ENCODE peak calls at places on chromosomes 12 and 14, in ten cellular contexts. T, U, O, J, Y, V, Z, K, L and W are unnamed samples.

GRCh38 chr12:27785882-27786570 is 6.0 kb upstream of the MANSC4 start:
- DNase-seq in T (no peak), U (peak; percentile 45), O (peak; percentile 56), J (no peak), Y (no peak), V (no peak), Z (no peak), K (peak; percentile 79), L (peak; percentile 39), W (peak; percentile 73)

GRCh38 chr14:76918751-76919421 is 92.7 kb downstream of the LRRC74A start:
- DNase-seq in T (peak; percentile 95), U (peak; percentile 99), O (peak; percentile 97), J (no peak), Y (peak; percentile 97), V (no peak), Z (peak; percentile 73), K (peak; percentile 95), L (peak; percentile 98), W (peak; percentile 99)

GRCh38 chr14:71415404-71415690 is 508.1 kb downstream of the PCNX1 start:
- DNase-seq in T (no peak), U (peak; percentile 80), O (peak; percentile 47), J (no peak), Y (peak; percentile 74), V (no peak), Z (no peak), K (peak; percentile 36), L (no peak), W (peak; percentile 55)

GRCh38 chr12:41230756-41231155 is 42.6 kb downstream of the PDZRN4 start:
- DNase-seq in T (no peak), U (no peak), O (no peak), J (no peak), Y (no peak), V (no peak), Z (no peak), K (no peak), L (no peak), W (no peak)

GRCh38 chr12:124633954-124634352 is 66.5 kb upstream of the NCOR2 start:
- DNase-seq in T (no peak), U (no peak), O (no peak), J (no peak), Y (no peak), V (no peak), Z (no peak), K (no peak), L (no peak), W (no peak)

GRCh38 chr14:70245026-70245425 is 56.3 kb upstream of the SLC8A3 start:
- DNase-seq in T (no peak), U (no peak), O (no peak), J (no peak), Y (no peak), V (no peak), Z (no peak), K (no peak), L (no peak), W (no peak)

GRCh38 chr12:4850857-4851380 is 58.8 kb upstream of the KCNA1 start:
- DNase-seq in T (no peak), U (no peak), O (no peak), J (no peak), Y (no peak), V (no peak), Z (no peak), K (no peak), L (no peak), W (no peak)

GRCh38 chr12:19572920-19573558 is 133.7 kb downstream of the AEBP2 start:
- DNase-seq in T (no peak), U (peak; percentile 34), O (no peak), J (peak; percentile 53), Y (peak; percentile 31), V (no peak), Z (peak; percentile 69), K (peak; percentile 69), L (peak; percentile 69), W (peak; percentile 61)

GRCh38 chr14:73264080-73264895 is 27.0 kb downstream of the PAPLN start:
- DNase-seq in T (no peak), U (no peak), O (no peak), J (no peak), Y (no peak), V (no peak), Z (no peak), K (no peak), L (no peak), W (no peak)

GRCh38 chr12:131721548-131721947 is 10.7 kb downstream of the SFSWAP start:
- DNase-seq in T (no peak), U (no peak), O (no peak), J (no peak), Y (no peak), V (no peak), Z (no peak), K (no peak), L (no peak), W (no peak)

GRCh38 chr12:69739287-69740191 is 879 bp downstream of the RAB3IP start:
- DNase-seq in T (peak; percentile 23), U (peak; percentile 8), O (no peak), J (peak; percentile 71), Y (peak; percentile 52), V (peak; percentile 42), Z (peak; percentile 47), K (peak; percentile 24), L (peak; percentile 55), W (peak; percentile 38)